ENCODE peak calls at places on chromosomes 1 and 21, in nine cellular contexts. D is fibroblast of lung; I is HAP-1; K is CD4-positive, CD25-positive, alpha-beta regulatory T cell; F is cardiac muscle cell; R is GM23338; X is adipocyte; P is CD8-positive, alpha-beta memory T cell; Z is breast epithelium. H is an unnamed sample. For H3K4me1, the result is how much of the 10 kb centered on the place peaks cover.

GRCh38 chr1:206503591-206504362 is 3.6 kb upstream of the RASSF5 start:
- DNase-seq in D (peak), I (no peak), K (no peak), F (no peak), R (no peak), X (peak), P (peak), Z (no peak), H (no peak)

GRCh38 chr1:158019177-158019868 is 25.9 kb downstream of the KIRREL1 start:
- DNase-seq in D (peak), I (peak), K (no peak), F (peak), R (peak), X (peak), P (no peak), Z (no peak), H (no peak)

GRCh38 chr1:64898107-64898861 is 68.1 kb downstream of the JAK1 start:
- DNase-seq in D (peak), I (no peak), K (no peak), F (peak), R (peak), X (peak), P (no peak), Z (peak), H (peak)

GRCh38 chr1:44240802-44241671 is 27.8 kb downstream of the DMAP1 start:
- DNase-seq in D (no peak), I (no peak), K (no peak), F (peak), R (no peak), X (no peak), P (no peak), Z (no peak), H (no peak)

GRCh38 chr1:230752407-230752806 is 5.2 kb downstream of the CAPN9 start:
- DNase-seq in D (no peak), I (no peak), K (no peak), F (no peak), R (peak), X (no peak), P (no peak), Z (peak), H (peak)

GRCh38 chr1:83839566-83840173 is 159.3 kb downstream of the TTLL7 start:
- DNase-seq in D (peak), I (no peak), K (no peak), F (no peak), R (no peak), X (peak), P (no peak), Z (no peak), H (no peak)

GRCh38 chr1:204468766-204469302 is 25.8 kb downstream of the PIK3C2B start:
- DNase-seq in D (no peak), I (no peak), K (no peak), F (no peak), R (no peak), X (no peak), P (no peak), Z (no peak), H (no peak)

GRCh38 chr1:223195281-223195680 is 52.2 kb upstream of the TLR5 start:
- DNase-seq in D (no peak), I (no peak), K (no peak), F (no peak), R (no peak), X (no peak), P (no peak), Z (no peak), H (no peak)

GRCh38 chr1:223413216-223413615 is 20.0 kb downstream of the CCDC185 start:
- DNase-seq in D (no peak), I (no peak), K (no peak), F (no peak), R (no peak), X (no peak), P (no peak), Z (no peak), H (no peak)

GRCh38 chr1:145692785-145693443 is 14.3 kb downstream of the PDZK1 start:
- DNase-seq in D (no peak), I (no peak), K (no peak), F (no peak), R (no peak), X (no peak), P (no peak), Z (no peak), H (no peak)

GRCh38 chr1:246907472-246907871 is 24.3 kb downstream of the AHCTF1 start:
- DNase-seq in D (peak), I (no peak), K (peak), F (peak), R (peak), X (peak), P (peak), Z (no peak), H (no peak)

GRCh38 chr1:163085041-163085903 is 16.1 kb downstream of the RGS4 start:
- DNase-seq in D (peak), I (no peak), K (no peak), F (no peak), R (no peak), X (peak), P (no peak), Z (no peak), H (no peak)

GRCh38 chr1:232900818-232901217 is 49.6 kb upstream of the NTPCR start:
- DNase-seq in D (no peak), I (no peak), K (no peak), F (no peak), R (no peak), X (no peak), P (no peak), Z (no peak), H (peak)

GRCh38 chr1:95221306-95221705 is 12.7 kb upstream of the RWDD3 start:
- DNase-seq in D (peak), I (no peak), K (no peak), F (no peak), R (no peak), X (no peak), P (no peak), Z (no peak), H (no peak)

GRCh38 chr1:30469426-30469825 is 254.0 kb downstream of the MATN1 start:
- DNase-seq in D (no peak), I (no peak), K (no peak), F (no peak), R (no peak), X (no peak), P (no peak), Z (peak), H (no peak)

GRCh38 chr1:30465096-30465495 is 258.3 kb downstream of the MATN1 start:
- DNase-seq in D (no peak), I (no peak), K (no peak), F (no peak), R (no peak), X (no peak), P (no peak), Z (no peak), H (no peak)

GRCh38 chr1:30466026-30466425 is 257.4 kb downstream of the MATN1 start:
- DNase-seq in D (no peak), I (no peak), K (no peak), F (no peak), R (no peak), X (no peak), P (no peak), Z (peak), H (no peak)

GRCh38 chr1:30466610-30467009 is 256.8 kb downstream of the MATN1 start:
- DNase-seq in D (no peak), I (no peak), K (no peak), F (no peak), R (no peak), X (no peak), P (no peak), Z (peak), H (no peak)

DNA sequence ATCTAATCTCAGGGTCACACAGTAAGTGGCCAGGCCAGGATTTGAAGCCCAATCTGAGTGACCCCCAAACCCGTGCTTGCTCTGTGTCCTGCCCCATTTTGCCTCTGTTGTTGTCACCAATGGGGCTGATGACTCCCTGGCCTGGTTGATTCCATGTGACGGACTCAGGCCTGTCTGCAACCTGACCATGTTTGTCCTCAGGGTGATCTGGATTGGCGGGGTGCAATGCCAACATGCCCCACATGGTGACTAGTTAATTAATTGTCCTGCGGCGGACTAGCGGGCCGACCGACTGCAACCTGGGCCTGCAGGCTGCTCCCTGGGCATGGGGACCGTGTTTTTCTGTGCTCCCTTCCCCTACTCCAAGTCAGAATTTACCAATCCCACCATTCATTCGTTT is 256.3 kb downstream of the MATN1 start:
- DNase-seq in D (no peak), I (no peak), K (no peak), F (no peak), R (no peak), X (no peak), P (no peak), Z (peak), H (no peak)
- H3K4me1 ChIP-seq in D (under half), I (under half), K (under half), F (under half), R (under half), X (under half), P (under half), Z (under half), H (under half)

GRCh38 chr1:15231714-15232201 is 15.3 kb upstream of the FHAD1 start:
- DNase-seq in D (no peak), I (no peak), K (peak), F (no peak), R (no peak), X (no peak), P (no peak), Z (no peak), H (no peak)

GRCh38 chr1:15233689-15234088 is 13.3 kb upstream of the FHAD1 start:
- DNase-seq in D (no peak), I (no peak), K (no peak), F (no peak), R (no peak), X (no peak), P (no peak), Z (no peak), H (no peak)

GRCh38 chr1:15224903-15225485 is 22.0 kb upstream of the FHAD1 start:
- DNase-seq in D (no peak), I (no peak), K (no peak), F (no peak), R (no peak), X (no peak), P (no peak), Z (no peak), H (no peak)

GRCh38 chr1:15226626-15227286 is 20.3 kb upstream of the FHAD1 start:
- DNase-seq in D (no peak), I (no peak), K (no peak), F (peak), R (no peak), X (no peak), P (no peak), Z (no peak), H (no peak)

GRCh38 chr1:15229569-15230170 is 17.4 kb upstream of the FHAD1 start:
- DNase-seq in D (no peak), I (no peak), K (no peak), F (no peak), R (no peak), X (no peak), P (no peak), Z (no peak), H (peak)
- H3K4me3 ChIP-seq in D (no peak), I (no peak), K (no peak), F (no peak), R (no peak), X (no peak), P (no peak), Z (no peak), H (no peak)

DNA sequence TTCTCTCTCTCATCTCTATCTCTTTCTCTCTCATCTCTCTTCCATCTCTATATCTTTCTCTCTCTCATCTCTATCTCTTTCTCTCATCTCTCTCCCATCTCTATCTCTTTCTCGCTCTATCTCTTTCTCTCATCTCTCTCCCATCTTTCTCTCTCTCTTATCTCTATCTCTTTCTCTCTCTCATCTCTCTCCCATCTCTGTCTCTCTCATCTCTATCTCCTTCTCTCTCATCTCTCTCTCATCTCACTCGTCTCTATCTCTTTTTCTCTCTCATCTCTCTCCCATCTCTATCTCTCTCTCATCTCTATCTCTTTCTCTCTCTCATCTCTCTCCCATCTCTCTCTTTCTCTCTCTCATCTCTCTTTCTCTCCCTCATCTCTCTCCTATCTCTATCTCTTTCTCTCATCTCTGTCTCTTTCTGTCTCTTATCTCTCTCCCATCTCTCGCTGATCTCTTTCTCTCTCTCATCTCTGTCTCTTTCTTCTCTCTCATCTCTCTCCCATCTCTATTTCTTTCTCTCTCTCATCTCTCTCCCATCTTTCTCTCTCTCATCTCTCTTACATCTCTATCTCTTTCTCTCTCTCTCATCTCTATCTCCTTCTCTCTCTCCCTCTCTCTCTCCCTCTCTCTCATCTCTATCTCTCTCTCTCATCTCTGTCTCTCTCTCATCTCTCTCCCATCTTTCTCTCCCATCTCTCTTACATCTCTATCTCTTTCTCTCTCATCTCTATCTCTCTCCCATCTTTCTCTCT is 388.7 kb downstream of the NPHP4 start:
- DNase-seq in D (no peak), I (no peak), K (no peak), F (no peak), R (no peak), X (no peak), P (no peak), Z (no peak), H (no peak)
- H3K4me1 ChIP-seq in D (under half), I (under half), K (under half), F (under half), R (under half), X (under half), P (under half), Z (under half), H (under half)

GRCh38 chr1:21161842-21162241 is 14.9 kb downstream of the EIF4G3 start:
- DNase-seq in D (no peak), I (no peak), K (no peak), F (no peak), R (no peak), X (no peak), P (no peak), Z (no peak), H (no peak)

GRCh38 chr1:21157868-21158267 is 18.8 kb downstream of the EIF4G3 start:
- DNase-seq in D (no peak), I (no peak), K (no peak), F (no peak), R (no peak), X (no peak), P (no peak), Z (no peak), H (no peak)

GRCh38 chr1:21157054-21157453 is 19.6 kb downstream of the EIF4G3 start:
- DNase-seq in D (no peak), I (no peak), K (no peak), F (no peak), R (no peak), X (no peak), P (no peak), Z (no peak), H (no peak)

GRCh38 chr1:21162740-21163464 is 13.8 kb downstream of the EIF4G3 start:
- DNase-seq in D (no peak), I (no peak), K (no peak), F (no peak), R (no peak), X (no peak), P (no peak), Z (no peak), H (no peak)

DNA sequence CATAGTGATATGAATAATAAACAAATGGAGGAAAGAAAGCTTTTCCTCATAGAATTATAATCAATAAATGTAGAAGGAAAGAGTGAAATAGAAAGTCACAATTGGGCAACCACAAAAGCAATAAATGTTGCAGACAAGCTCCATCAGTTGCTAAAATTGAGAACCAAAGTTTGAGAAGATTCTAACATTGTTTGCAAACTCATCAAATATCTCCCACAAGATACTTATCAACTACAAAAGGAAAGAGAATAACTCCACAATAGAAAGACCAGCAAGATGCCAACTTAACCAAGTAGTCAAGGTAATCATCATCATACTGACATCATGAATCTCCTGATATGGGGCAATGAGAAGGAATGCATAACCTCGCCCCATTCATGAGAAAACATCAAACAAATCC is 16.4 kb downstream of the EIF4G3 start:
- DNase-seq in D (no peak), I (no peak), K (no peak), F (no peak), R (no peak), X (no peak), P (no peak), Z (no peak), H (no peak)
- H3K4me3 ChIP-seq in D (no peak), I (no peak), K (no peak), F (no peak), R (no peak), X (no peak), P (no peak), Z (no peak), H (no peak)

GRCh38 chr1:19483261-19483660 is 2.1 kb downstream of the CAPZB start:
- DNase-seq in D (no peak), I (no peak), K (peak), F (no peak), R (no peak), X (no peak), P (no peak), Z (no peak), H (no peak)
- H3K4me1 ChIP-seq in D (under half), I (under half), K (half or more), F (under half), R (half or more), X (half or more), P (half or more), Z (under half), H (half or more)

GRCh38 chr21:43658769-43659135 is 536 bp downstream of the HSF2BP start:
- DNase-seq in D (no peak), I (no peak), K (no peak), F (no peak), R (no peak), X (no peak), P (no peak), Z (no peak), H (peak)
- H3K4me3 ChIP-seq in D (no peak), I (peak), K (no peak), F (no peak), R (no peak), X (peak), P (peak), Z (peak), H (no peak)

GRCh38 chr1:8189931-8190483 is 127.9 kb upstream of the SLC45A1 start:
- DNase-seq in D (no peak), I (no peak), K (no peak), F (no peak), R (no peak), X (no peak), P (no peak), Z (no peak), H (no peak)
- H3K4me1 ChIP-seq in D (under half), I (under half), K (under half), F (under half), R (under half), X (under half), P (under half), Z (under half), H (under half)

GRCh38 chr1:199161319-199161680 is 522.5 kb downstream of the PTPRC start:
- DNase-seq in D (no peak), I (peak), K (no peak), F (no peak), R (peak), X (peak), P (no peak), Z (no peak), H (no peak)

GRCh38 chr1:199157494-199157893 is 518.7 kb downstream of the PTPRC start:
- DNase-seq in D (no peak), I (no peak), K (no peak), F (no peak), R (no peak), X (no peak), P (no peak), Z (no peak), H (no peak)

GRCh38 chr1:199163277-199164069 is 524.6 kb downstream of the PTPRC start:
- DNase-seq in D (peak), I (peak), K (no peak), F (no peak), R (no peak), X (no peak), P (no peak), Z (no peak), H (no peak)

GRCh38 chr1:199161766-199162303 is 523.0 kb downstream of the PTPRC start:
- DNase-seq in D (no peak), I (peak), K (no peak), F (no peak), R (no peak), X (no peak), P (no peak), Z (no peak), H (no peak)

DNA sequence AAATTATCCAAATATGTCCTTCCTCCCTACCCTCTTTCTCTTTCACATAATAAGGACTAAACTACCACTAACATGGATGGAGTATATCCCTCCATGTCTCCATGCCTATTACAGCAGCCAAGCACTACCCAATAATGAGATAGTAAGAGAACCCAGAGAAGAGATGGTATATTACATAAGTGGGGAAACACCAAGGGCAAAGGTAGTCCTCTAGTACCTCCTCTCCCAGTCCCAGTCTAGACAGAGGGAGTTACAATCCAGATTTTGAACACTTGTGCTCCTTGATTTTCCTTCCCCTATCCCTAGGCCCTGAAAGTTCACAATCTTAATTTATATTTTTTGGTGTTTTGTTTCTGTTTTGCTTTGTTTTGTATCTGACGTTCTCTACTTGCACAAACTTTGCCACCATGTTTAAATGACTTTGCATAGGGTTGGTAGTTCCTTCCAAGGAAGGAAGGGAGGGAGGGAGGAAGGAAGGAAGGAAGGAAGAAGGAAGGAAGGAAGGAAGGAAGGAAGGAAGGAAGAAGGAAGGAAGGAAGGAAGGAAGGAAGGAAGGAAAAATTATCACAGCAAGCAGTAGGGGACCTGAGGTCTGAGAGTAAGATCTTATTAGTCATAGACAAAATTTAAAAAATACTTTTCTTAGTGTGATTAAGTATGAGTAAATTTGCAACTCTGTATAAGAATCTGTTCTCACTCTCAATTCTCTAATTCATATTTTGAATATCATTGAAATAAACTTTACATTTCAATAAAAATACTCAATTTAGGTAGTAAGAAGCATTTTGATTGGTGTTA is 521.9 kb downstream of the PTPRC start:
- DNase-seq in D (no peak), I (peak), K (no peak), F (no peak), R (no peak), X (no peak), P (no peak), Z (no peak), H (no peak)
- H3K4me3 ChIP-seq in D (no peak), I (no peak), K (no peak), F (no peak), R (no peak), X (no peak), P (no peak), Z (no peak), H (no peak)